ENCODE peak calls at places on chromosomes 12 and 14, in seven cellular contexts. Y is HCT116, P is sigmoid colon, O is stomach, N is GM23338, A is endothelial cell of umbilical vein, V is K562. K is an unnamed sample.

GRCh38 chr12:20602671-20603402 is 92.3 kb upstream of the SLCO1C1 start:
- DNase-seq in Y (no peak), P (no peak), O (no peak), N (no peak), A (peak), V (no peak), K (no peak)

GRCh38 chr14:50366115-50366514 is 30.6 kb downstream of the CDKL1 start:
- DNase-seq in Y (no peak), P (no peak), O (peak), N (no peak), A (no peak), V (no peak), K (no peak)

GRCh38 chr12:126247936-126248335 is 1182.7 kb downstream of the AACS start:
- DNase-seq in Y (no peak), P (no peak), O (no peak), N (no peak), A (no peak), V (no peak), K (no peak)

GRCh38 chr12:70443274-70443673 is 77.2 kb downstream of the KCNMB4 start:
- DNase-seq in Y (no peak), P (no peak), O (no peak), N (no peak), A (peak), V (no peak), K (no peak)

GRCh38 chr12:83123039-83123438 is 436.3 kb downstream of the TMTC2 start:
- DNase-seq in Y (no peak), P (no peak), O (no peak), N (no peak), A (no peak), V (no peak), K (no peak)

GRCh38 chr14:101226603-101227425 is 323.3 kb upstream of the RTL1 start:
- DNase-seq in Y (no peak), P (no peak), O (no peak), N (no peak), A (no peak), V (no peak), K (no peak)

GRCh38 chr14:32028599-32028998 is 48.5 kb upstream of the ARHGAP5 start:
- DNase-seq in Y (no peak), P (no peak), O (no peak), N (no peak), A (no peak), V (no peak), K (no peak)

GRCh38 chr12:32595251-32595650 is 83.8 kb upstream of the DNM1L start:
- DNase-seq in Y (no peak), P (no peak), O (no peak), N (no peak), A (no peak), V (no peak), K (no peak)

GRCh38 chr14:39315859-39316444 is 82.2 kb downstream of the MIA2 start:
- DNase-seq in Y (no peak), P (no peak), O (no peak), N (no peak), A (no peak), V (no peak), K (no peak)

GRCh38 chr12:92942905-92943304 is 13.8 kb upstream of the EEA1 start:
- DNase-seq in Y (no peak), P (no peak), O (no peak), N (no peak), A (no peak), V (no peak), K (no peak)

GRCh38 chr14:93778453-93778852 is 9.8 kb downstream of the PRIMA1 start:
- DNase-seq in Y (no peak), P (no peak), O (peak), N (no peak), A (no peak), V (no peak), K (no peak)

GRCh38 chr14:20934148-20934762 is 21.0 kb upstream of the RNASE2 start:
- DNase-seq in Y (peak), P (no peak), O (peak), N (peak), A (peak), V (peak), K (peak)

GRCh38 chr14:102461490-102462317 is 47.9 kb downstream of the ANKRD9 start:
- DNase-seq in Y (no peak), P (no peak), O (no peak), N (no peak), A (no peak), V (peak), K (no peak)

GRCh38 chr14:102464006-102464405 is 45.6 kb downstream of the ANKRD9 start:
- DNase-seq in Y (no peak), P (no peak), O (no peak), N (no peak), A (no peak), V (no peak), K (no peak)

GRCh38 chr14:102462391-102462790 is 47.2 kb downstream of the ANKRD9 start:
- DNase-seq in Y (no peak), P (no peak), O (no peak), N (no peak), A (no peak), V (no peak), K (no peak)

GRCh38 chr14:102469261-102469660 is 40.3 kb downstream of the ANKRD9 start:
- DNase-seq in Y (no peak), P (no peak), O (no peak), N (no peak), A (no peak), V (no peak), K (no peak)

GRCh38 chr14:102464846-102465341 is 44.7 kb downstream of the ANKRD9 start:
- DNase-seq in Y (no peak), P (no peak), O (peak), N (no peak), A (no peak), V (no peak), K (no peak)
- TF ChIP-seq POLR2AphosphoS5 in Y (no peak), P (no peak), O (peak), N (no peak), A (no peak), V (no peak), K (no peak)

GRCh38 chr12:130115646-130116045 is 46.6 kb upstream of the FZD10 start:
- DNase-seq in Y (no peak), P (no peak), O (no peak), N (no peak), A (no peak), V (no peak), K (no peak)

GRCh38 chr12:130114952-130115351 is 47.3 kb upstream of the FZD10 start:
- DNase-seq in Y (no peak), P (no peak), O (no peak), N (no peak), A (no peak), V (no peak), K (no peak)

GRCh38 chr12:130118181-130118580 is 44.1 kb upstream of the FZD10 start:
- DNase-seq in Y (no peak), P (no peak), O (no peak), N (no peak), A (no peak), V (no peak), K (no peak)

GRCh38 chr12:130117256-130117655 is 45.0 kb upstream of the FZD10 start:
- DNase-seq in Y (no peak), P (no peak), O (no peak), N (no peak), A (no peak), V (no peak), K (no peak)

GRCh38 chr12:130116791-130117190 is 45.5 kb upstream of the FZD10 start:
- DNase-seq in Y (no peak), P (no peak), O (no peak), N (no peak), A (no peak), V (no peak), K (no peak)
- TF ChIP-seq POLR2AphosphoS5 in Y (no peak), P (no peak), O (no peak), N (no peak), A (no peak), V (no peak), K (no peak)

GRCh38 chr12:66159088-66159487 is 10.7 kb downstream of the TMBIM4 start:
- DNase-seq in Y (no peak), P (no peak), O (no peak), N (no peak), A (no peak), V (no peak), K (no peak)

GRCh38 chr12:66156654-66157053 is 13.1 kb downstream of the TMBIM4 start:
- DNase-seq in Y (no peak), P (no peak), O (no peak), N (no peak), A (no peak), V (no peak), K (no peak)

GRCh38 chr12:66165141-66165540 is 4.7 kb downstream of the TMBIM4 start:
- DNase-seq in Y (no peak), P (no peak), O (no peak), N (no peak), A (no peak), V (no peak), K (no peak)

GRCh38 chr12:66164349-66164821 is 5.4 kb downstream of the TMBIM4 start:
- DNase-seq in Y (no peak), P (no peak), O (no peak), N (no peak), A (no peak), V (peak), K (no peak)

DNA sequence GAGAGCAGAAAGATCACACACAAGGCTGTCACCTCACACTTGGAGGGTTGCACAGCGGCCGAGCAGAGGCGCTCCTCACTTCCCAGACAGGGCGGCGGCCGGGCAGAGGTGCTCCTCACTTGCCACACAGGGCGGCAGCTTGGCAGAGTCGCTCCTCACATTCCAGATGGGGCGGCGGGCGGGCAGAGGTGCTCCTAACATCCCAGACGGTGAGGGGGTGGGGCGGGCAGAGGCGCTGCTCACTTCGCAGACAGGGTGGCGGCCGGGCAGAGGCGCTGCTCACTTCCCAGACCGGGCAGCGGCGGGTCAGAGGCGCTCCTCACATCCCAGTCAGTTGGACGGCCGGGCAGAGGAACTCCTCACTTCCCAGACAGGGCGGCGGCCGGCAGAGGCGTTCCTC is 9.1 kb downstream of the TMBIM4 start:
- DNase-seq in Y (no peak), P (no peak), O (no peak), N (peak), A (no peak), V (no peak), K (no peak)
- TF ChIP-seq POLR2AphosphoS5 in Y (no peak), P (no peak), O (no peak), N (no peak), A (no peak), V (no peak), K (no peak)

DNA sequence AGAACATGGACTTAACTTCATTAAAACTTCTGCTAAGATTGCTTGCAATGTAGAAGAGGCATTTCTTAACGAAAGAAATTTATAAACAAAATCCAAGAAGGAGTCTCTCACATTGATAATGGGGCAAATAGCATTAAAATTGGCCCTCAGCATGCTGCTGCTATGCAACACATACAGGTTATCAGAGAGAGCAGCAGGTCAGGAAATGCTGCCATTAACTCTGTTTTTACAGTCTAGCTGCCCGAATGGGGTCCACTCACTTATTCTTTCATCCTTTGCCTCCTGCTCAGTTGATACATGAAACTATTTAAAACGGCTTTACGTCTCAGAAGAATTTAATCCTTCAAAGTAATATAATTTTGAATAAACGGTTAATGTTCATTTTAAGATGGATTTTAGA is 620.4 kb downstream of the SLC16A7 start:
- DNase-seq in Y (no peak), P (no peak), O (no peak), N (no peak), A (peak), V (no peak), K (no peak)
- TF ChIP-seq POLR2AphosphoS5 in Y (no peak), P (no peak), O (no peak), N (no peak), A (no peak), V (no peak), K (no peak)

DNA sequence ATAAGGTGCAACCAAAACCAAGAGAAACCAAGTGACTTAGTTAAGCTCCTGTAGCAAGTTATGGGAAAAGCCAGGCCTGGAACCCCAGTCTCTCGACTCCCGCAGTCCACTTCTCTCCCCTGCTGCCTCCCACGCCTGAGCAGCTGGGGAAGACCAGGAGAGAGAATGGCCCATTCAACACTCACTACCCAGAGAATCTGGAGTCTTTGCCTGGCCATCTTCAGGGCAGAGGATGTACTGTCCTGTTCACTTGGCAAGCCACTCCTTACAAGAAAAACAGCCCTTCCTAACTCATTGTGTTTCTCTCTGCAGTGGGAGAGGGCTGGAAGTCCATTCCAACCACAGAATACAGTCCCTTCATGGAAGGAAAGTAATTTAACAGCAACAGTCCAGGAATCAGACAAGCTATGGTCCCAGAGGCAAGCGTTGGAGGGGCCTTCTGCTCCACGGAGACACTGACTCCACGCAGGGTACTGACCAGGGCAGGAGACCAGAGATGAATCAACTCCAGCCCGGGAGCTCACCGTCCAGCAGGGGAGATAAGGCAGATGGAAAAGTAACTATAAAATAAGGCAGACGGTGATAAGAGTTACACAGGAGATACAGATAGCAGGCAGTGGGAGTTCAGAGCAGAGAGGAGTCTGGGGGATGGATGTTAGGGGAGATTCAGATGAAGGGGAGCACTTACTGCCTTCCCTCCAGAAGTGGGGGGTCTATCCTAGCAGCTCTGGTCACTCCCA is 1.6 kb downstream of the PITPNM2 start:
- DNase-seq in Y (no peak), P (no peak), O (no peak), N (no peak), A (no peak), V (peak), K (no peak)
- TF ChIP-seq POLR2AphosphoS5 in Y (no peak), P (peak), O (peak), N (no peak), A (no peak), V (peak), K (no peak)

GRCh38 chr12:29253916-29254625 is 105.0 kb downstream of the FAR2 start:
- DNase-seq in Y (no peak), P (no peak), O (no peak), N (no peak), A (no peak), V (no peak), K (no peak)
- TF ChIP-seq POLR2AphosphoS5 in Y (no peak), P (no peak), O (no peak), N (no peak), A (no peak), V (no peak), K (no peak)

DNA sequence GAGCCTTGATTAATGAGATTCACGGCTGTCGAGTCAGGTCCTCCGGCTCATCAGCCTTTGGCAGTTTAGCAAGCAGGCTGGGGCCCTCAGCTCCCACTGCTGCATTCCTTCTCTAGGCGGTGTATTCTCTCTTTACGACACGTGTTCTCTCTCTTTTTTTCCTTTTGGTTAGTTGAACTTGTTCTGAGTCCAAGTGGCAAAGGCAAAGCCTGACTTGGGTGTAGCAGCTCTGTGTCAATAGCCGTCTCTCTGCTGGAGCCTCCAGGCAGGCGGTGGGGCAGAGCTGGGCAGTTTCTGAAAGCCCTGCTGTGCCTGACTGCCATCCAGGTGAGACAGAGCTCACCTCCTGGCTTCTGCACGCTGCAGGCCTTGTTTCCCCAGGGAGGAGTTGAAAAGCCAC is 46.6 kb downstream of the SUSD6 start:
- DNase-seq in Y (no peak), P (no peak), O (peak), N (peak), A (no peak), V (no peak), K (no peak)
- TF ChIP-seq POLR2AphosphoS5 in Y (no peak), P (no peak), O (peak), N (no peak), A (no peak), V (no peak), K (no peak)